ENCODE peak calls at places on chromosomes 12 and 14, in nine cellular contexts. C, O, P, D, N, I, V, F and J are unnamed samples.

GRCh38 chr12:54603173-54603814 is 14.8 kb upstream of the PPP1R1A start:
- DNase-seq in C (peak), O (no peak), P (peak), D (peak), N (peak), I (peak), V (peak), F (peak), J (no peak)

GRCh38 chr14:49641697-49642129 is 6.7 kb upstream of the DNAAF2 start:
- DNase-seq in C (peak), O (no peak), P (no peak), D (no peak), N (no peak), I (peak), V (no peak), F (no peak), J (no peak)

GRCh38 chr14:61620130-61620946 is 75.0 kb upstream of the HIF1A start:
- DNase-seq in C (no peak), O (no peak), P (no peak), D (peak), N (no peak), I (peak), V (no peak), F (peak), J (no peak)

GRCh38 chr12:110578522-110579238 is 4.4 kb downstream of the PPTC7 start:
- DNase-seq in C (peak), O (no peak), P (no peak), D (no peak), N (no peak), I (no peak), V (no peak), F (no peak), J (no peak)

GRCh38 chr12:25438638-25439037 is 114.4 kb downstream of the LMNTD1 start:
- DNase-seq in C (no peak), O (no peak), P (no peak), D (no peak), N (no peak), I (peak), V (no peak), F (no peak), J (peak)

GRCh38 chr14:36556811-36557433 is 25.5 kb downstream of the NKX2-8 start:
- DNase-seq in C (peak), O (no peak), P (peak), D (peak), N (no peak), I (peak), V (no peak), F (no peak), J (no peak)

GRCh38 chr14:59251811-59252771 is 63.6 kb downstream of the DAAM1 start:
- DNase-seq in C (no peak), O (no peak), P (no peak), D (peak), N (no peak), I (peak), V (no peak), F (no peak), J (no peak)

GRCh38 chr14:59246566-59246965 is 58.1 kb downstream of the DAAM1 start:
- DNase-seq in C (no peak), O (no peak), P (no peak), D (no peak), N (no peak), I (no peak), V (no peak), F (no peak), J (no peak)

GRCh38 chr12:54419088-54419887 is at the start of gene ITGA5:
- DNase-seq in C (peak), O (peak), P (peak), D (peak), N (no peak), I (no peak), V (peak), F (no peak), J (no peak)

GRCh38 chr14:28875937-28876910 is 109.6 kb downstream of the FOXG1 start:
- DNase-seq in C (peak), O (no peak), P (no peak), D (no peak), N (no peak), I (no peak), V (no peak), F (no peak), J (no peak)

GRCh38 chr12:12719496-12719895 is 2.3 kb downstream of the CDKN1B start:
- DNase-seq in C (no peak), O (no peak), P (no peak), D (no peak), N (no peak), I (peak), V (no peak), F (no peak), J (no peak)

GRCh38 chr14:87686736-87687135 is 306.2 kb downstream of the GALC start:
- DNase-seq in C (no peak), O (no peak), P (no peak), D (no peak), N (no peak), I (no peak), V (no peak), F (no peak), J (no peak)

GRCh38 chr12:120710805-120711296 is 593 bp downstream of the UNC119B start:
- DNase-seq in C (peak), O (peak), P (peak), D (no peak), N (no peak), I (no peak), V (no peak), F (no peak), J (no peak)

GRCh38 chr14:73787760-73788508 is 63.7 kb upstream of the PTGR2 start:
- DNase-seq in C (no peak), O (no peak), P (no peak), D (peak), N (no peak), I (peak), V (no peak), F (no peak), J (no peak)

GRCh38 chr12:132488127-132489077 is 1.5 kb upstream of the FBRSL1 start:
- DNase-seq in C (no peak), O (peak), P (no peak), D (no peak), N (no peak), I (no peak), V (peak), F (no peak), J (no peak)

GRCh38 chr12:94092516-94093241 is 55.7 kb upstream of the PLXNC1 start:
- DNase-seq in C (no peak), O (no peak), P (no peak), D (peak), N (no peak), I (peak), V (peak), F (peak), J (no peak)

GRCh38 chr12:53862206-53862605 is 76.4 kb upstream of the HOXC13 start:
- DNase-seq in C (no peak), O (no peak), P (no peak), D (no peak), N (no peak), I (no peak), V (no peak), F (no peak), J (no peak)

GRCh38 chr12:104671407-104672095 is 214.8 kb downstream of the CHST11 start:
- DNase-seq in C (peak), O (peak), P (peak), D (peak), N (peak), I (peak), V (peak), F (peak), J (peak)

GRCh38 chr14:59215353-59215752 is 26.9 kb downstream of the DAAM1 start:
- DNase-seq in C (no peak), O (peak), P (no peak), D (peak), N (no peak), I (peak), V (peak), F (peak), J (no peak)

GRCh38 chr14:63499701-63500250 is 43.4 kb downstream of the PPP2R5E start:
- DNase-seq in C (no peak), O (no peak), P (no peak), D (peak), N (no peak), I (peak), V (no peak), F (peak), J (no peak)

GRCh38 chr12:10214131-10214876 is 1.6 kb downstream of the GABARAPL1 start:
- DNase-seq in C (no peak), O (no peak), P (no peak), D (peak), N (no peak), I (peak), V (no peak), F (no peak), J (peak)

GRCh38 chr12:109739747-109740693 is 26.4 kb downstream of the FAM222A start:
- DNase-seq in C (peak), O (peak), P (peak), D (no peak), N (no peak), I (no peak), V (peak), F (no peak), J (no peak)

GRCh38 chr12:49451468-49452259 is 84.4 kb downstream of the SPATS2 start:
- DNase-seq in C (no peak), O (no peak), P (no peak), D (no peak), N (no peak), I (no peak), V (no peak), F (no peak), J (no peak)

GRCh38 chr12:132108211-132108832 is 35.8 kb downstream of the DDX51 start:
- DNase-seq in C (peak), O (no peak), P (no peak), D (no peak), N (no peak), I (no peak), V (no peak), F (no peak), J (no peak)

GRCh38 chr14:51004352-51004800 is 60.1 kb upstream of the PYGL start:
- DNase-seq in C (no peak), O (no peak), P (no peak), D (peak), N (no peak), I (no peak), V (peak), F (no peak), J (no peak)

GRCh38 chr12:126908765-126909142 is 1358.2 kb upstream of the TMEM132C start:
- DNase-seq in C (no peak), O (no peak), P (no peak), D (no peak), N (no peak), I (no peak), V (no peak), F (no peak), J (no peak)

GRCh38 chr12:32569256-32569655 is 109.8 kb upstream of the DNM1L start:
- DNase-seq in C (no peak), O (no peak), P (no peak), D (peak), N (no peak), I (peak), V (no peak), F (no peak), J (no peak)

GRCh38 chr14:61593330-61593729 is 102.0 kb upstream of the HIF1A start:
- DNase-seq in C (no peak), O (no peak), P (no peak), D (no peak), N (no peak), I (peak), V (no peak), F (no peak), J (no peak)

GRCh38 chr14:64804754-64805260 is 74.9 kb downstream of the SPTB start:
- DNase-seq in C (no peak), O (no peak), P (no peak), D (no peak), N (no peak), I (no peak), V (no peak), F (no peak), J (no peak)

GRCh38 chr14:68594737-68595380 is 198.0 kb downstream of the ZFP36L1 start:
- DNase-seq in C (no peak), O (no peak), P (no peak), D (no peak), N (no peak), I (no peak), V (no peak), F (no peak), J (no peak)

GRCh38 chr12:109296431-109296830 is 12.7 kb downstream of the FOXN4 start:
- DNase-seq in C (no peak), O (no peak), P (no peak), D (no peak), N (no peak), I (no peak), V (no peak), F (no peak), J (no peak)

GRCh38 chr12:94032368-94032767 is 116.0 kb upstream of the PLXNC1 start:
- DNase-seq in C (no peak), O (no peak), P (no peak), D (no peak), N (no peak), I (no peak), V (no peak), F (no peak), J (no peak)

GRCh38 chr12:53498235-53498630 is 1.0 kb downstream of the MAP3K12 start:
- DNase-seq in C (no peak), O (no peak), P (no peak), D (no peak), N (no peak), I (no peak), V (no peak), F (no peak), J (no peak)

DNA sequence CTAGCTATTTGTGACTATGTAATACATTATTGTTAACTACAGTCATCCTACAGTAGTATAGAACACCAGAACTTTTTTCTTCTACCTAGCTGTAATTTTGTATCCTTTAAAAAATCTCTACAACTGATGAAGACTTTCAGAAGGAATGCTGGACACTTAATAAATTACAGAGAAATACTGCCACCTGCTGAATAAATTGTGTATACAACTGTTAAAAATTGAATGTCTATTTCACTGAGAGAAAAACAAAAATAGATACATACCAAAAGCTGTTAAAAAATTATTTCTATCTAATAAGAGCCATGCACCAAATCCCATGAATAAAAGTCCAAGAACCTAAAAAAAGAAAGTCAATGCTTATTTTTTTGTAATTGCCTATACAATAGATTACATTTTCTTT is 6.6 kb downstream of the TSPAN19 start:
- DNase-seq in C (no peak), O (no peak), P (no peak), D (peak), N (no peak), I (peak), V (no peak), F (no peak), J (no peak)
- TF ChIP-seq CTCF in C (peak), O (peak), P (peak), D (peak), N (peak), I (peak), V (peak), F (peak), J (peak)

DNA sequence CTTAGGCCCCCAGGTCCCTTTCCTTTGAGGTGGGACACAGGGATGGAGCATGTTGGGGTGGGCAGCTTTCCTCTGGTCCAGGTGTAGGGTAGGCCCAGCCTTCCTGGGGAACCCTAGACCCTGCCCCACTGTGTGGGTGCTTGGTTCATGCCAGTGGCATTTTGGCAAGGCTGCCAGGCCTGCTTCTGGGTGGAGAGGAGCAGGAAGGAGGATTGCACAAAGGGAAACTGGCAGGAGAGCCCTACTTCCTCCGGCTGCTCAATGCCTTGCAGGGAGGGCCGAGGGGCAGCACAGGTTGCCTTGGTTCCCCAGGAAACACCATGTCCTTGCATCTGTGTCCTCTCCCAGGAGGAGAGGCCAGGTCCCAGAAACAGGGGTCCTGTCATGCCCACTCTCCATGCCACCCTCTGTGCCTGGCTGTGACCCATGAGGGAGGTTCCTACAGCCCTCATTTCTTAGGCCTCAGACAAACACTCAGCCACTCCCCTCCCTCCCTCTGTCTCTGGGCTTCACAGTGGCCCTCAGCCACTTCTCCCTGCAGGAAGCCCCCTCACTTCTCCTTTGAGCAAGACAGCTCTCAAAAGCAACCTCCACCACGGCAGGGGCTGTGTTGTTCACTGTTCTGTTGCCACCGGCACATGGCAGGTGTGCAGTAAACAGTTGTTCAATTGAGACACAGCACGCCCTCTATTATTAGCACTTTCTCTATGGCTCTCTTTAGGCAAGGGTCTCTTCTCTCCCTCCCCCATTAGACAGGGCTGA is 6.8 kb upstream of the KRT80 start:
- DNase-seq in C (no peak), O (peak), P (no peak), D (peak), N (no peak), I (no peak), V (no peak), F (no peak), J (no peak)
- H3K4me3 ChIP-seq in C (no peak), O (no peak), P (no peak), D (no peak), N (no peak), I (no peak), V (no peak), F (no peak), J (no peak)

DNA sequence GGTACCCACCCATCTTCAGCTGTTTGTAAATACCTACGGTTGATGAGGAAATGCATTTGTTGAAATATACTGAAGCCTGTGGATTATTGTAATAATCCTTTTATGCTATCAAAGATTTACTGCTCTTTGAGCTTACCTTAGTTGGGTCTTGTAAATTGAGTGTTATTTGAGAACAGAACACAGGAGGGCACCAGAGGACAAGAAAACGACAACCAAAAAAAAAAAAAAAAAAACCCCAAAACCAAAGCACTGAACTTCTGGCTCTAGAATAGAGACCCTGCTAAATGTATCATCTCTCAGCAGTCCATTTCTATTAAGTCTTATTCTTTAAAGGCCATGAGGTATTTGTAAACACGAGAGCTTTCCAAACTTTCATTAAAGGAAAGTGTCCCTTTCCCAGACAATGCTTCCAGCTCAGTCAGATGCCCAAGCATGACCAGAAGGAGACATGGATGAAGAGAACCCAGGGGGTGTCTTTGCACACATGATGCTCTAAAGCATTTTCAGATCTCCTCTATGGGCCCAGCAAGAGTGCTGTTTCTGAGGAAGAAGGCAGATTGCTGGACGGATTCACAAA is 763.9 kb downstream of the NRXN3 start:
- DNase-seq in C (no peak), O (no peak), P (peak), D (peak), N (no peak), I (peak), V (no peak), F (no peak), J (no peak)
- TF ChIP-seq CTCF in C (peak), O (no peak), P (peak), D (peak), N (peak), I (peak), V (no peak), F (peak), J (peak)

GRCh38 chr12:114700392-114701103 is 16.6 kb upstream of the TBX3 start:
- DNase-seq in C (peak), O (no peak), P (no peak), D (no peak), N (no peak), I (peak), V (no peak), F (no peak), J (no peak)
- H3K4me3 ChIP-seq in C (peak), O (no peak), P (no peak), D (no peak), N (no peak), I (no peak), V (no peak), F (no peak), J (no peak)

GRCh38 chr14:100696017-100696416 is 30.7 kb upstream of the DLK1 start:
- DNase-seq in C (no peak), O (peak), P (no peak), D (no peak), N (no peak), I (no peak), V (no peak), F (no peak), J (no peak)
- TF ChIP-seq CTCF in C (no peak), O (no peak), P (no peak), D (no peak), N (no peak), I (no peak), V (no peak), F (no peak), J (no peak)

GRCh38 chr14:91399868-91400640 is 17.6 kb downstream of the CCDC88C start:
- DNase-seq in C (peak), O (no peak), P (no peak), D (no peak), N (no peak), I (no peak), V (no peak), F (no peak), J (no peak)
- H3K4me3 ChIP-seq in C (no peak), O (no peak), P (no peak), D (no peak), N (no peak), I (no peak), V (no peak), F (no peak), J (no peak)

GRCh38 chr12:106220561-106220960 is 27.3 kb downstream of the CKAP4 start:
- DNase-seq in C (peak), O (no peak), P (no peak), D (no peak), N (no peak), I (no peak), V (no peak), F (no peak), J (no peak)

GRCh38 chr12:106226884-106227640 is 20.8 kb downstream of the CKAP4 start:
- DNase-seq in C (peak), O (no peak), P (peak), D (peak), N (peak), I (peak), V (no peak), F (no peak), J (no peak)

GRCh38 chr12:106227641-106228319 is 20.0 kb downstream of the CKAP4 start:
- DNase-seq in C (peak), O (peak), P (no peak), D (peak), N (no peak), I (peak), V (no peak), F (no peak), J (no peak)

GRCh38 chr12:106223485-106224391 is 24.1 kb downstream of the CKAP4 start:
- DNase-seq in C (peak), O (peak), P (peak), D (peak), N (peak), I (peak), V (peak), F (no peak), J (no peak)

GRCh38 chr12:106224392-106224706 is 23.5 kb downstream of the CKAP4 start:
- DNase-seq in C (no peak), O (no peak), P (no peak), D (no peak), N (no peak), I (no peak), V (no peak), F (no peak), J (no peak)
- TF ChIP-seq CTCF in C (no peak), O (no peak), P (no peak), D (no peak), N (no peak), I (no peak), V (no peak), F (no peak), J (no peak)